ENCODE peak calls at places on chromosomes 2 and 18, in seven cellular contexts. T, S, O, I, W, V and D are unnamed samples.

GRCh38 chr2:136131961-136132839 is 14.3 kb upstream of the CXCR4 start:
- DNase-seq in T (no peak), S (no peak), O (no peak), I (no peak), W (no peak), V (no peak), D (no peak)

GRCh38 chr2:27723372-27724144 is 48.0 kb upstream of the MRPL33 start:
- DNase-seq in T (peak; percentile 91), S (peak; percentile 92), O (peak; percentile 76), I (no peak), W (peak; percentile 86), V (peak; percentile 46), D (no peak)

GRCh38 chr2:152761171-152761570 is 42.8 kb downstream of the ARL6IP6 start:
- DNase-seq in T (no peak), S (no peak), O (peak; percentile 15), I (no peak), W (no peak), V (no peak), D (no peak)

GRCh38 chr2:102147935-102148334 is 5.4 kb downstream of the IL1R1 start:
- DNase-seq in T (no peak), S (no peak), O (peak; percentile 58), I (no peak), W (peak; percentile 79), V (no peak), D (no peak)

GRCh38 chr18:45670281-45670962 is 53.6 kb upstream of the SLC14A1 start:
- DNase-seq in T (no peak), S (no peak), O (no peak), I (no peak), W (peak; percentile 40), V (no peak), D (no peak)

GRCh38 chr18:49238433-49239042 is 221.9 kb downstream of the DYM start:
- DNase-seq in T (peak; percentile 28), S (peak; percentile 34), O (peak; percentile 48), I (no peak), W (peak; percentile 68), V (no peak), D (no peak)

GRCh38 chr2:186820303-186820702 is 28.7 kb downstream of the ZSWIM2 start:
- DNase-seq in T (no peak), S (no peak), O (no peak), I (no peak), W (no peak), V (no peak), D (no peak)

GRCh38 chr18:46373787-46374186 is 269.6 kb downstream of the HAUS1 start:
- DNase-seq in T (no peak), S (no peak), O (no peak), I (no peak), W (no peak), V (no peak), D (no peak)

GRCh38 chr2:241358470-241358869 is 2.4 kb downstream of the FARP2 start:
- DNase-seq in T (no peak), S (no peak), O (no peak), I (no peak), W (no peak), V (no peak), D (no peak)

GRCh38 chr2:241892299-241893137 is 23.0 kb downstream of the RTP5 start:
- DNase-seq in T (no peak), S (no peak), O (no peak), I (no peak), W (peak; percentile 53), V (no peak), D (no peak)

GRCh38 chr18:653512-653911 is 3.9 kb upstream of the TYMS start:
- DNase-seq in T (no peak), S (no peak), O (no peak), I (no peak), W (no peak), V (no peak), D (no peak)

GRCh38 chr18:31138709-31139108 is 23.9 kb downstream of the DSC1 start:
- DNase-seq in T (no peak), S (no peak), O (no peak), I (no peak), W (no peak), V (no peak), D (no peak)

GRCh38 chr18:53864758-53865157 is 359.7 kb downstream of the MBD2 start:
- DNase-seq in T (no peak), S (no peak), O (no peak), I (no peak), W (peak; percentile 26), V (no peak), D (no peak)

GRCh38 chr2:20178404-20179178 is 46.3 kb downstream of the SDC1 start:
- DNase-seq in T (no peak), S (no peak), O (no peak), I (no peak), W (no peak), V (no peak), D (no peak)

GRCh38 chr2:103293266-103293583 is 531.4 kb downstream of the TMEM182 start:
- DNase-seq in T (no peak), S (no peak), O (no peak), I (no peak), W (no peak), V (no peak), D (no peak)

GRCh38 chr2:182081602-182082260 is 96.1 kb downstream of the PPP1R1C start:
- DNase-seq in T (no peak), S (no peak), O (no peak), I (no peak), W (no peak), V (no peak), D (peak; percentile 58)

GRCh38 chr18:21064347-21064746 is 47.3 kb downstream of the ROCK1 start:
- DNase-seq in T (no peak), S (no peak), O (peak; percentile 59), I (no peak), W (peak; percentile 66), V (no peak), D (no peak)

GRCh38 chr18:6039055-6039454 is 143.7 kb upstream of the TMEM200C start:
- DNase-seq in T (no peak), S (no peak), O (peak; percentile 56), I (no peak), W (peak; percentile 64), V (no peak), D (no peak)

GRCh38 chr2:17148298-17149228 is 369.7 kb downstream of the RAD51AP2 start:
- DNase-seq in T (peak; percentile 44), S (peak; percentile 17), O (peak; percentile 26), I (no peak), W (peak; percentile 55), V (no peak), D (no peak)

GRCh38 chr2:227033471-227034148 is 130.4 kb downstream of the COL4A4 start:
- DNase-seq in T (peak; percentile 81), S (peak; percentile 55), O (peak; percentile 20), I (no peak), W (peak; percentile 65), V (peak; percentile 6), D (peak; percentile 17)
- TF ChIP-seq CTCF in T (peak; percentile 72), S (peak; percentile 68), O (peak; percentile 80), I (peak; percentile 60), W (peak; percentile 93), V (peak; percentile 73), D (peak; percentile 91)

DNA sequence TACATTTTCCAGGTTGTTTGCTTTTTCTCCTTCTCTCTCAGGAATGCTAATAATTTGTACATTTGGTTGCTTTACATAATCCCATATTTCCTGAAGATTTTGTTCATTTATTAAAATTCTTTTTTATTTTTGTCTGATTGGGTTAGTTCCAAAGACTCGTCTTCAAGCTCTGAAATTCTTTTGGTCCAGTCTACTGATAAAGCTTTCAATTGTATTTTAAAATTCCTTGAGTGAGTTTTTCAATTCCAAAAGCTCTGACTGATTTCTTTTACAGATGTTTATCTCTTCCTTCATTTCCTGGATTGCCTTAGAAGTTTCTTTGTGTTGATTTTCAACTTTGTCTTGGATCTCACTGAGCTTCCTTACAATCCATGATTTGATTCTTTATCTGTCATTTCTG is 50.0 kb downstream of the MBOAT2 start:
- DNase-seq in T (no peak), S (no peak), O (no peak), I (no peak), W (no peak), V (no peak), D (no peak)
- H3K4me3 ChIP-seq in T (no peak overlapping the region), S (no peak overlapping the region), O (no peak overlapping the region), I (no peak overlapping the region), W (no peak overlapping the region), V (no peak overlapping the region), D (no peak overlapping the region)

GRCh38 chr2:157509755-157510154 is 65.9 kb upstream of the CYTIP start:
- DNase-seq in T (no peak), S (no peak), O (no peak), I (no peak), W (no peak), V (no peak), D (no peak)
- TF ChIP-seq CTCF in T (peak; percentile 24), S (peak; percentile 11), O (no peak), I (no peak), W (no peak), V (peak; percentile 10), D (no peak)

GRCh38 chr18:28767781-28768211 is 590.9 kb upstream of the CDH2 start:
- DNase-seq in T (no peak), S (no peak), O (peak; percentile 76), I (no peak), W (peak; percentile 87), V (no peak), D (peak; percentile 19)
- H3K4me3 ChIP-seq in T (no peak overlapping the region), S (no peak overlapping the region), O (no peak overlapping the region), I (no peak overlapping the region), W (no peak overlapping the region), V (no peak overlapping the region), D (no peak overlapping the region)

DNA sequence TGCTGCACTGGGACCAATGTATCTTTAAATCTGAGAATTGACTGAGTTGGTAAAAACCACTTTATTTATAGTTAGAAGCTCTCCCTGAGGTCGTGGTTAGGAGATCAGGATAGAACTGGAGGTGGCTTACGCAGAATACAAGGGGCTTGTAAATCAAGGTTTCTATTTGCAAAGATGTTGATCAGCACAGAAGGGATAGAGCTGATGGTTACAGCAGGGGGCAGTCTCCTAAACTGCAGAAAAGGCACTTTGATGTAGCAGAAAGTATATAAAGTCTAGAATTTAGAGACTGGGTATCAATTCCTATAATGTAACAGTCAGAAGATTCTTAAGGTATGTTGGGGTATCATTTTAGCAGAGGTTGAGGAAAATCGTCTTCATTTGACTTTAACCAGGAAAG is 25.2 kb upstream of the ACVR1 start:
- DNase-seq in T (no peak), S (no peak), O (no peak), I (no peak), W (no peak), V (no peak), D (no peak)
- TF ChIP-seq CTCF in T (peak; percentile 18), S (peak; percentile 10), O (peak; percentile 20), I (peak; percentile 30), W (peak; percentile 53), V (peak; percentile 31), D (peak; percentile 19)